ENCODE peak calls at places on chromosomes 11 and 22, in seven cellular contexts. E is GM10248, L is GM04503, M is HS-27A, X is T-cell, Y is head of caudate nucleus, W is GM23248. H is an unnamed sample.

GRCh38 chr22:45731041-45731797 is 59.6 kb downstream of the ATXN10 start:
- DNase-seq in Y (no peak), L (no peak), X (no peak), W (peak; percentile 58), E (no peak), M (peak; percentile 53), H (peak; percentile 65)

GRCh38 chr11:746289-747175 is 732 bp upstream of the TALDO1 start:
- DNase-seq in M (no peak), E (no peak), W (peak; percentile 52), L (no peak), Y (peak; percentile 70), X (no peak), H (peak; percentile 66)

GRCh38 chr22:40024201-40025061 is 29.7 kb downstream of the FAM83F start:
- DNase-seq in X (no peak), Y (peak; percentile 76), W (peak; percentile 86), L (no peak), E (peak; percentile 87), M (peak; percentile 17), H (peak; percentile 54)

GRCh38 chr22:27731621-27732020 is 69.9 kb downstream of the MN1 start:
- DNase-seq in M (no peak), W (no peak), E (no peak), L (no peak), Y (no peak), X (no peak), H (no peak)

GRCh38 chr22:40703174-40703573 is 23.9 kb downstream of the MCHR1 start:
- DNase-seq in M (no peak), W (no peak), E (peak; percentile 61), X (no peak), L (no peak), Y (no peak), H (no peak)

GRCh38 chr11:122271167-122271566 is 155.2 kb upstream of the BLID start:
- DNase-seq in X (no peak), Y (no peak), L (no peak), W (no peak), E (no peak), M (no peak), H (no peak)

GRCh38 chr11:113083571-113083970 is 122.4 kb downstream of the NCAM1 start:
- DNase-seq in W (no peak), E (no peak), M (no peak), L (no peak), X (no peak), Y (no peak), H (no peak)

GRCh38 chr11:118105657-118106305 is 19.0 kb upstream of the SMIM35 start:
- DNase-seq in X (no peak), L (no peak), W (no peak), M (no peak), Y (no peak), E (no peak), H (no peak)

GRCh38 chr11:2700415-2701211 is 819 bp upstream of the KCNQ1OT1 start:
- DNase-seq in E (peak; percentile 62), X (no peak), Y (peak; percentile 62), M (no peak), L (no peak), W (peak; percentile 67), H (peak; percentile 50)

GRCh38 chr11:14203392-14203791 is 155.6 kb downstream of the RRAS2 start:
- DNase-seq in M (no peak), E (no peak), X (no peak), W (no peak), Y (no peak), L (no peak), H (no peak)

GRCh38 chr11:73402834-73403185 is 26.6 kb downstream of the RELT start:
- DNase-seq in W (peak; percentile 38), E (no peak), Y (no peak), L (no peak), M (no peak), X (no peak), H (peak; percentile 38)

GRCh38 chr11:48081151-48082010 is 101.0 kb downstream of the PTPRJ start:
- DNase-seq in Y (peak; percentile 62), L (peak; percentile 64), W (peak; percentile 92), M (no peak), X (no peak), E (no peak), H (peak; percentile 97)

GRCh38 chr11:79078999-79079398 is 361.8 kb downstream of the TENM4 start:
- DNase-seq in M (no peak), E (no peak), X (no peak), Y (no peak), L (no peak), W (no peak), H (no peak)

GRCh38 chr11:16410479-16410878 is 54.1 kb upstream of the SOX6 start:
- DNase-seq in Y (no peak), M (no peak), W (no peak), E (no peak), X (no peak), L (no peak), H (no peak)

GRCh38 chr11:73978576-73979086 is 4.0 kb downstream of the UCP2 start:
- DNase-seq in X (no peak), W (peak; percentile 64), L (peak; percentile 26), Y (no peak), E (no peak), M (no peak), H (no peak)

GRCh38 chr11:57399221-57399620 is 8.8 kb upstream of the PRG2 start:
- DNase-seq in X (no peak), E (no peak), M (no peak), L (no peak), W (no peak), Y (no peak), H (peak; percentile 52)

GRCh38 chr11:129444274-129444673 is 68.6 kb downstream of the BARX2 start:
- DNase-seq in W (no peak), L (no peak), M (no peak), E (no peak), X (no peak), Y (no peak), H (no peak)

GRCh38 chr22:23478175-23478574 is 101.9 kb downstream of the IGLL1 start:
- DNase-seq in W (no peak), X (no peak), E (no peak), L (no peak), Y (no peak), M (no peak), H (peak; percentile 35)

GRCh38 chr11:19398772-19399542 is 158.2 kb upstream of the E2F8 start:
- DNase-seq in W (peak; percentile 82), L (peak; percentile 82), Y (no peak), E (no peak), X (no peak), M (peak; percentile 42), H (peak; percentile 78)

GRCh38 chr11:86876716-86877234 is 76.4 kb downstream of the PRSS23 start:
- DNase-seq in M (no peak), W (no peak), Y (no peak), L (no peak), X (no peak), E (no peak), H (no peak)

GRCh38 chr11:9687736-9688494 is 24.0 kb downstream of the SWAP70 start:
- DNase-seq in L (no peak), X (no peak), E (no peak), Y (no peak), M (peak; percentile 53), W (peak; percentile 32), H (peak; percentile 50)

GRCh38 chr11:67612751-67613150 is 6.0 kb downstream of the NDUFV1 start:
- DNase-seq in L (no peak), W (no peak), E (no peak), Y (no peak), X (no peak), M (no peak), H (no peak)

GRCh38 chr11:27705873-27706820 is 5.9 kb upstream of the BDNF start:
- DNase-seq in M (no peak), E (peak; percentile 33), Y (no peak), X (no peak), L (no peak), W (peak; percentile 56), H (no peak)

GRCh38 chr22:19774628-19775027 is 14.1 kb downstream of the TBX1 start:
- DNase-seq in L (no peak), M (no peak), Y (no peak), E (no peak), W (no peak), X (no peak), H (no peak)

GRCh38 chr11:118889796-118890195 is 6.1 kb downstream of the CXCR5 start:
- DNase-seq in W (peak; percentile 94), M (no peak), L (peak; percentile 70), X (no peak), E (no peak), Y (no peak), H (no peak)

GRCh38 chr11:129374081-129374992 is 1.3 kb upstream of the BARX2 start:
- DNase-seq in Y (no peak), L (no peak), W (peak; percentile 36), X (no peak), M (no peak), E (no peak), H (no peak)

GRCh38 chr11:128334311-128335044 is 252.9 kb downstream of the ETS1 start:
- DNase-seq in Y (no peak), X (no peak), W (no peak), E (no peak), M (no peak), L (no peak), H (peak; percentile 93)

GRCh38 chr11:16786131-16786530 is 47.7 kb downstream of the C11orf58 start:
- DNase-seq in W (no peak), X (no peak), Y (no peak), L (no peak), M (no peak), E (no peak), H (no peak)

GRCh38 chr11:30424336-30424735 is 101.4 kb downstream of the ARL14EP start:
- DNase-seq in W (no peak), Y (no peak), L (no peak), E (no peak), M (no peak), X (no peak), H (no peak)

GRCh38 chr22:17972385-17973181 is 51.8 kb downstream of the MICAL3 start:
- DNase-seq in E (no peak), M (peak; percentile 72), L (peak; percentile 64), W (peak; percentile 81), X (no peak), Y (no peak), H (peak; percentile 82)

GRCh38 chr11:8267831-8268529 is 4.3 kb upstream of the LMO1 start:
- DNase-seq in L (no peak), W (peak; percentile 35), E (no peak), Y (no peak), X (no peak), M (no peak), H (no peak)

GRCh38 chr11:118263694-118264567 is at the start of gene MPZL2:
- DNase-seq in L (no peak), W (peak; percentile 11), Y (no peak), E (no peak), M (no peak), X (no peak), H (peak; percentile 79)

GRCh38 chr11:87736928-87737327 is 438.3 kb downstream of the RAB38 start:
- DNase-seq in E (no peak), W (no peak), L (no peak), X (no peak), Y (no peak), M (no peak), H (no peak)

GRCh38 chr11:77042111-77042726 is 8.0 kb downstream of the B3GNT6 start:
- DNase-seq in E (no peak), W (no peak), Y (no peak), L (no peak), M (no peak), X (no peak), H (no peak)

GRCh38 chr22:36197601-36198146 is 3.9 kb downstream of the APOL4 start:
- DNase-seq in E (peak; percentile 32), W (no peak), Y (no peak), M (no peak), X (no peak), L (no peak), H (no peak)

GRCh38 chr22:31084811-31085492 is 3.8 kb downstream of the SMTN start:
- DNase-seq in L (no peak), M (no peak), W (peak; percentile 95), Y (peak; percentile 86), E (peak; percentile 94), X (peak; percentile 81), H (no peak)

GRCh38 chr11:1299621-1300020 is 9.8 kb downstream of the TOLLIP start:
- DNase-seq in L (no peak), M (no peak), E (no peak), Y (no peak), W (no peak), X (no peak), H (no peak)